ENCODE peak calls at places on chromosomes 16 and 17, in four cellular contexts. Z is neural progenitor cell, R is upper lobe of right lung, L is colonic mucosa. N is an unnamed sample.
A peak's percentile ranks its signal among the peaks of the same experiment; 100 is the strongest.

GRCh38 chr16:23901178-23902131 is 65.7 kb downstream of the PRKCB start:
- DNase-seq in L (no peak), Z (peak; percentile 33), R (no peak), N (no peak)

GRCh38 chr16:62665269-62665668 is 629.0 kb upstream of the CDH8 start:
- DNase-seq in L (no peak), R (no peak), Z (peak; percentile 85), N (no peak)

GRCh38 chr16:5036228-5037156 is 2.8 kb upstream of the NAGPA start:
- DNase-seq in R (no peak), L (no peak), Z (no peak), N (peak; percentile 15)

GRCh38 chr17:193841-194806 is 12.7 kb upstream of the DOC2B start:
- DNase-seq in R (no peak), Z (no peak), L (no peak), N (no peak)

GRCh38 chr17:21463204-21463661 is 87.1 kb downstream of the KCNJ12 start:
- DNase-seq in L (no peak), R (no peak), Z (no peak), N (no peak)

GRCh38 chr16:48011888-48012658 is 143.7 kb downstream of the ABCC12 start:
- DNase-seq in R (no peak), L (no peak), Z (no peak), N (no peak)

GRCh38 chr16:65838001-65838400 is 528.5 kb upstream of the CDH5 start:
- DNase-seq in L (no peak), Z (no peak), R (no peak), N (no peak)

GRCh38 chr16:51666074-51666473 is 515.0 kb upstream of the SALL1 start:
- DNase-seq in R (no peak), L (no peak), Z (no peak), N (no peak)

GRCh38 chr17:44564429-44564828 is 7.1 kb downstream of the FZD2 start:
- DNase-seq in L (no peak), Z (no peak), R (no peak), N (no peak)

GRCh38 chr16:54447606-54448440 is 161.2 kb upstream of the IRX3 start:
- DNase-seq in L (no peak), R (no peak), Z (no peak), N (peak; percentile 91)

GRCh38 chr16:2088759-2089358 is 41.1 kb downstream of the TSC2 start:
- DNase-seq in Z (no peak), L (no peak), R (no peak), N (peak; percentile 71)

GRCh38 chr16:86892509-86892908 is 314.2 kb downstream of the FOXL1 start:
- DNase-seq in L (no peak), R (no peak), Z (no peak), N (no peak)

GRCh38 chr16:83713597-83713996 is 94.2 kb upstream of the HSBP1 start:
- DNase-seq in L (no peak), R (no peak), Z (no peak), N (no peak)

GRCh38 chr16:77467929-77468328 is 33.1 kb upstream of the ADAMTS18 start:
- DNase-seq in R (no peak), Z (no peak), L (no peak), N (no peak)

GRCh38 chr17:50169121-50169764 is 3.4 kb downstream of the SGCA start:
- DNase-seq in R (no peak), L (no peak), Z (peak; percentile 87), N (peak; percentile 50)

GRCh38 chr16:14109077-14109775 is 38.1 kb downstream of the MRTFB start:
- DNase-seq in L (no peak), Z (no peak), R (no peak), N (no peak)

GRCh38 chr16:80280557-80280956 is 260.2 kb upstream of the DYNLRB2 start:
- DNase-seq in R (no peak), L (no peak), Z (no peak), N (no peak)

GRCh38 chr16:67936876-67937605 is 391 bp upstream of the PSMB10 start:
- DNase-seq in Z (no peak), R (no peak), L (no peak), N (peak; percentile 45)

GRCh38 chr17:34177642-34178041 is 77.4 kb upstream of the CCL2 start:
- DNase-seq in L (no peak), Z (no peak), R (no peak), N (no peak)

GRCh38 chr16:53282975-53283946 is 151.0 kb upstream of the RBL2 start:
- DNase-seq in R (no peak), Z (peak; percentile 54), L (no peak), N (peak; percentile 55)

GRCh38 chr17:5706835-5707234 is 122.5 kb upstream of the NLRP1 start:
- DNase-seq in L (peak; percentile 60), R (peak; percentile 79), Z (peak; percentile 83), N (peak; percentile 31)

GRCh38 chr16:78431701-78432100 is 332.2 kb downstream of the WWOX start:
- DNase-seq in R (no peak), L (no peak), Z (no peak), N (no peak)

GRCh38 chr17:39576187-39576586 is 31.5 kb downstream of the NEUROD2 start:
- DNase-seq in Z (peak; percentile 69), L (no peak), R (no peak), N (peak; percentile 8)

GRCh38 chr17:219696-220095 is 38.2 kb upstream of the DOC2B start:
- DNase-seq in L (no peak), R (peak; percentile 40), Z (no peak), N (no peak)

GRCh38 chr16:85675528-85675927 is 13.2 kb downstream of the GINS2 start:
- DNase-seq in Z (no peak), R (no peak), L (no peak), N (no peak)

GRCh38 chr16:51538707-51539604 is 387.9 kb upstream of the SALL1 start:
- DNase-seq in R (no peak), Z (peak; percentile 36), L (no peak), N (peak; percentile 88)

GRCh38 chr17:46765491-46765890 is 53.0 kb downstream of the WNT3 start:
- DNase-seq in L (no peak), Z (no peak), R (no peak), N (no peak)

GRCh38 chr17:48102700-48103378 is 1.6 kb upstream of the CBX1 start:
- DNase-seq in L (no peak), R (no peak), Z (no peak), N (no peak)

GRCh38 chr16:21593530-21594289 is 5.7 kb upstream of the METTL9 start:
- DNase-seq in L (no peak), Z (no peak), R (no peak), N (no peak)

GRCh38 chr16:66382171-66382965 is 15.9 kb downstream of the CDH5 start:
- DNase-seq in Z (no peak), R (no peak), L (no peak), N (peak; percentile 98)

GRCh38 chr16:30953511-30954124 is 3.9 kb upstream of the SETD1A start:
- DNase-seq in R (peak; percentile 71), L (peak; percentile 70), Z (peak; percentile 97), N (peak; percentile 48)

GRCh38 chr16:49834496-49835009 is 21.4 kb downstream of the ZNF423 start:
- DNase-seq in R (no peak), Z (peak; percentile 72), L (peak; percentile 45), N (no peak)

GRCh38 chr17:59154721-59155438 is at the start of gene SKA2:
- DNase-seq in L (peak; percentile 84), R (peak; percentile 97), Z (peak; percentile 99), N (no peak)

GRCh38 chr16:2950400-2950724 is 13.7 kb upstream of the KREMEN2 start:
- DNase-seq in L (no peak), R (no peak), Z (no peak), N (no peak)

GRCh38 chr17:75349589-75349988 is 55.9 kb downstream of the GRB2 start:
- DNase-seq in Z (no peak), L (no peak), R (no peak), N (no peak)

GRCh38 chr17:75348386-75349012 is 57.0 kb downstream of the GRB2 start:
- DNase-seq in R (no peak), Z (no peak), L (no peak), N (no peak)

GRCh38 chr17:75344664-75345063 is 55.4 kb upstream of the SLC25A19 start:
- DNase-seq in L (no peak), R (no peak), Z (peak; percentile 15), N (no peak)

GRCh38 chr17:75345514-75346167 is 56.4 kb upstream of the SLC25A19 start:
- DNase-seq in L (no peak), Z (peak; percentile 26), R (no peak), N (no peak)

DNA sequence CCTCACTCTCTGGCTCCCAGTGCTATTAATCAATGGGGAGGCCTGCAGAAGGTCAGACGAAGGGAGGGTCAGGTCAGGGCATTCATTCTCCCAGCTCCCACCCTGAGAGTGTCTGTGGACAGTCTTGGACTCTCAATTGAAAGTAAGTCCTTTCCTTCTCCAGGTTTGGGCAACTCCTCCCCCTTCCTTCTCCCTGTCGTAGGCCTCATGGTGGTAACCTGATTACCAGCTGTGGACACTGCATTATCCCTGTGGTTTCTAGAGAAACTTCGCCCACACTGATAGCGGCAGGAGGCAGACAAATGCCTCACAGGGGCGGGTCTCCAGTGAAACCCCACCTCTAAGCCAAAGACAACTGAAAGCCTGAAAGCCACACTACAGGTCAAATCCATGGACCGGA is 57.7 kb upstream of the SLC25A19 start:
- DNase-seq in Z (peak; percentile 58), R (no peak), L (no peak), N (peak; percentile 38)
- H3K4me3 ChIP-seq in Z (no peak overlapping the region), R (no peak overlapping the region), L (no peak overlapping the region), N (no peak overlapping the region)

GRCh38 chr16:25854141-25854540 is 162.4 kb downstream of the HS3ST4 start:
- DNase-seq in L (no peak), R (no peak), Z (no peak), N (no peak)

GRCh38 chr16:25855063-25855462 is 163.3 kb downstream of the HS3ST4 start:
- DNase-seq in R (no peak), L (no peak), Z (no peak), N (no peak)

GRCh38 chr16:25859645-25860044 is 167.9 kb downstream of the HS3ST4 start:
- DNase-seq in L (no peak), Z (no peak), R (no peak), N (no peak)

GRCh38 chr16:25855818-25856217 is 164.1 kb downstream of the HS3ST4 start:
- DNase-seq in R (no peak), L (no peak), Z (peak; percentile 42), N (no peak)
- TF ChIP-seq CTCF in R (no peak), L (no peak), Z (no peak), N (no peak)

GRCh38 chr17:83099570-83100181 is 20.3 kb downstream of the METRNL start:
- DNase-seq in Z (peak; percentile 32), L (no peak), R (no peak), N (no peak)
- H3K4me3 ChIP-seq in Z (no peak overlapping the region), L (no peak overlapping the region), R (no peak overlapping the region), N (no peak overlapping the region)

DNA sequence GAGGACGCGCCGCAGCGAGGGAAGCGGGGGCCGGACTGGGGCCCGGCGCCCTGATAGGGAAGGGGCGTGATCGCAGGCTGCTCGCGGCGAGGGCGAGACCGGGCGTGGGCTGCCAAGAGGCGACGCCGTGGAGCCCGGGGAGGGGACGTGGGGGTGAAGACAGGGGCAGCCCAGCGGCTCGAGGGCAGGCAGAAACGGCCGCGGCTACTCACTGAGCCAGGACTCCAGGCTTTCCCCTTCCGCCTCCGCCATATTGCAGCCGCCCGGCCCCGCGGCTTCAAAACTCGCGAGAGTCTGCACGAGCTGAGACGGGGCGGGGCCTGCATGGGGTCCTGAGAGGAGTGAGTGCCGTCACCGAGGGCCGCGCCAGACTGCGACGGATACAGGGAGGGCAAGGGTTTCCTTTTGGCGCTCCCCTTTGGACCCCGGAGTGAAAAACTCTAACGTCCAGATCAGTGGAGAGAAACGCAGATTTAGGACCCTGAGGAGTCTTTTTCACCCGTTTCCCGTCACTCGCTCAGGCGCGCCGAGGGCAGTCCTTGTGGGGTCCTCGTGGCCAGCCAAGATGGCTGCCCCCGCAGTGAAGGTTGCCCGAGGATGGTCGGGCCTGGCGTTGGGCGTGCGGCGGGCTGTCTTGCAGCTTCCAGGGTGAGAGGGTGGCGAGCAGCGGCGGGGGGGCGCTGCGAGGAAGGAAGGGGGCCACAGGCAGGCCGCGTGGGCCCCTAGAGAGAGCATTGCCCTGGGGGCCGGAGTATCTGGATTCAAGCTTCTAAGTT is at the start of the genes GGA3 and MRPS7:
- DNase-seq in L (peak; percentile 98), Z (peak; percentile 98), R (peak; percentile 98), N (peak; percentile 76)
- TF ChIP-seq CTCF in L (no peak), Z (no peak), R (no peak), N (no peak)